ENCODE peak calls at places on chromosomes 16 and 17, in nine cellular contexts. T is IMR-90, A is AG09309, Q is fibroblast of the aortic adventitia, X is thoracic aorta, U is ovary, Z is colonic mucosa, W is RWPE2, G is heart left ventricle. M is an unnamed sample.

GRCh38 chr17:59618894-59619312 is 792 bp upstream of the CLTC start:
- DNase-seq in T (peak; percentile 94), A (no peak), W (no peak), Z (peak; percentile 91), X (peak; percentile 80), U (no peak), G (no peak), Q (no peak), M (no peak)

GRCh38 chr17:19705201-19705600 is 11.2 kb downstream of the SLC47A2 start:
- DNase-seq in Z (no peak), W (no peak), U (no peak), T (no peak), G (no peak), X (no peak), Q (no peak), A (no peak), M (no peak)

GRCh38 chr16:86590501-86591144 is 12.3 kb downstream of the FOXL1 start:
- DNase-seq in G (no peak), W (no peak), T (peak; percentile 96), Q (peak; percentile 98), X (no peak), Z (no peak), U (no peak), A (peak; percentile 86), M (peak; percentile 93)

GRCh38 chr17:43171761-43172487 is 910 bp downstream of the NBR1 start:
- DNase-seq in U (peak; percentile 56), G (no peak), Q (peak; percentile 95), W (peak; percentile 73), A (peak; percentile 87), T (peak; percentile 95), X (no peak), Z (peak; percentile 56), M (peak; percentile 95)

GRCh38 chr17:68295086-68295485 is 3.8 kb downstream of the ARSG start:
- DNase-seq in A (no peak), T (no peak), G (no peak), Z (no peak), X (no peak), W (no peak), U (no peak), Q (no peak), M (no peak)

GRCh38 chr16:1485847-1486496 is 2.8 kb downstream of the PTX4 start:
- DNase-seq in T (no peak), Z (no peak), X (no peak), A (no peak), G (peak; percentile 60), W (peak; percentile 61), Q (no peak), U (no peak), M (no peak)

GRCh38 chr16:24748242-24748641 is 18.8 kb downstream of the TNRC6A start:
- DNase-seq in U (peak; percentile 24), A (peak; percentile 72), W (no peak), G (no peak), Q (peak; percentile 91), X (peak; percentile 55), T (peak; percentile 97), Z (no peak), M (peak; percentile 91)

GRCh38 chr17:45325810-45326209 is 9.0 kb upstream of the MAP3K14 start:
- DNase-seq in T (no peak), Z (peak; percentile 9), U (no peak), A (no peak), Q (no peak), W (peak; percentile 11), X (no peak), G (no peak), M (no peak)

DNA sequence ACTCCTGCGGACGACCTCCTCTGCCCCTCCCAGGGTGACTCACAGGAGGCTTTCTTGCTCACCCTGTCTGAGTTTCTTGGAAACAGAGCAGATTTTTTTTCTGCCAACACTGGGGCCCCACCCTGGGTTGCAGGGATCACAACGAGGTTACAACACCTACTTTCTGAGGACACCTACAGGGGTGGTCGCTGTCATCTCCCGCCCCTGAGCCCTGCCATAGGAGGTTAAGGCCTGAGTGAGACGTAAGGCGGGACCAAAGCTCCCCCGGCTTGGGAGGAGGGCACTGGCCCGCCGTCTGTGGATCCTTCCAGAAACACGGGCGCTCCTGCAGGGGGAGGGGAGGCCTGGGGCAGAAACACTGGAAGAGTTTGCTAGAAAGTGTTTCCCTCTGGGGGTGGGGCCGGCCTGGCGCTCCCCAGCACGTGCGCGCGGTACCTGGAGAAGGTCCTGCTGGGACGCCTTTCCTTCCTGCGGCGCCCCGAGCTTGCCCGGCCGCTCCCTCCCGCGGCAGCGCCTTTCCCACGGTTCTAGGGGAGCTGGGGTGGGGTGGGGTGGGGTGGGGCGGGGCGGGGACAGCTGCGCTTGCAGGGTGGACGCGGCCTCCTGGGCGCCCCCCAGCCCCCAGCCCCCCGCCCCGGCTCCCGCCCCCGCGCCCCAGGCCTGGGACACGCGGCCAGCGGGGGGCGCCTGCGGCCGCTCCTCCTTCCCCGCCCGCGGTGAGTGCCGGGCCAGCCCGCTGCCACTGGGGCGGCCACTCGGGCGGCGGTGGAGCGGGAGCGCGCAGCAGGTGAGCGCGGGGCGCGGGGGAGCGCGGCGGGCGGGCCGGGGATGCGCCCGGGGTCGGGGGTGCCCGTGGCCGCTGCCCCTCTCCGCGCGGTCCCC is 20.7 kb upstream of the ADCY7 start:
- DNase-seq in Q (peak; percentile 78), U (peak; percentile 60), X (no peak), G (no peak), A (no peak), T (peak; percentile 45), Z (peak; percentile 79), W (peak; percentile 87), M (peak; percentile 42)
- TF ChIP-seq CTCF in Q (no peak), U (no peak), X (no peak), G (peak; percentile 8), A (no peak), T (peak; percentile 26), Z (no peak), W (peak; percentile 60), M (no peak)

GRCh38 chr16:64417711-64418227 is 704.1 kb downstream of the CDH11 start:
- DNase-seq in U (no peak), Z (no peak), G (no peak), A (peak; percentile 83), Q (peak; percentile 90), T (peak; percentile 41), W (no peak), X (no peak), M (peak; percentile 76)

GRCh38 chr16:64421515-64421914 is 700.3 kb downstream of the CDH11 start:
- DNase-seq in T (no peak), G (no peak), U (no peak), W (no peak), X (no peak), Z (no peak), Q (no peak), A (no peak), M (no peak)

GRCh38 chr16:64419832-64420231 is 702.0 kb downstream of the CDH11 start:
- DNase-seq in X (no peak), Z (no peak), U (no peak), Q (no peak), G (no peak), W (no peak), A (no peak), T (no peak), M (no peak)

GRCh38 chr16:64412578-64413280 is 709.1 kb downstream of the CDH11 start:
- DNase-seq in W (no peak), Z (no peak), U (no peak), Q (peak; percentile 34), T (peak; percentile 69), A (no peak), X (peak; percentile 3), G (no peak), M (peak; percentile 35)

DNA sequence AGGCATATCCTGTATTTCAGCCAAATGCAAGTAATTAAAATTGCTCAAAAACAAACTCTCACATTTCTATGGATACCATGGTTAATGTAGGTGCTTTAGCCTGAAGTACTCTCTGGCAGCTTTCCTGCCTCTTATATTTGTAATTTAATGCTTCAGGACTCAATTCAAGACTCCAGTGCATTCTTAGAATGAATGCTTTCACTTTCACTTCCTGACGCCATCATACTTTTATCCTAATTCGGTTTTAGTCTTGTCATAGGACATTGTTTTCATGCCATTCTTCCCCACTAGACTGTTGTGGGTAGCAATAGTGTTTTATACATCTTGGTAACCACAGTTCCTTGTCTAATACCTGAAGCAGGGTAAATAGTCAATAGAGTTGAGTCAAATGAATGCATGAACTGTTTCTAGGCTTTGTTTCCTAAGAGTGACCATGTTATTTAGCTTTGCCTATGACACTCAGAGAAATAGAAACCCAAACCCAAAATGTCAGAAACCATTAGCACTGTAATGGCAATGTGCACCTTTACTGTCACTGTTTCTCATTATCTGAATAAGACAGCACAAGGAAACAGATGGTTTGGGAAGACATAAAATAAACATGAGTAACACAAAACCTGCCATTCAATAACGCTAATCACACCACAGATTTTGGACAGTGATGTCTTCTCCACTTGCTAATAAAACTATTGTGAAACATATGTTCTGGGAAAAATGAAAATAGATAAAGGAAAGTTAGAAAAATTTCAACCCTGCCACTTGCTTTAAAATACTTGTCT is 705.4 kb downstream of the CDH11 start:
- DNase-seq in U (no peak), W (no peak), Q (peak; percentile 55), A (peak; percentile 35), T (peak; percentile 43), G (no peak), Z (no peak), X (no peak), M (peak; percentile 52)
- H3K4me3 ChIP-seq in U (peak overlapping the region; percentile 27), W (peak overlapping the region; percentile 3), Q (peak overlapping the region; percentile 2), A (no peak overlapping the region), T (peak overlapping the region; percentile 33), G (peak overlapping the region; percentile 18), Z (no peak overlapping the region), X (peak overlapping the region; percentile 34), M (no peak overlapping the region)

GRCh38 chr16:69494993-69495392 is 70.6 kb downstream of the CYB5B start:
- DNase-seq in G (no peak), Z (peak; percentile 32), T (no peak), W (no peak), U (no peak), Q (no peak), X (no peak), A (no peak), M (peak; percentile 30)
- TF ChIP-seq CTCF in G (no peak), Z (peak; percentile 31), T (no peak), W (peak; percentile 21), U (no peak), Q (peak; percentile 30), X (no peak), A (peak; percentile 34), M (peak; percentile 37)

GRCh38 chr17:21078056-21078825 is 35.4 kb upstream of the USP22 start:
- DNase-seq in U (no peak), A (no peak), W (no peak), Z (no peak), T (no peak), G (no peak), Q (no peak), X (no peak), M (no peak)

GRCh38 chr17:21076242-21076641 is 33.4 kb upstream of the USP22 start:
- DNase-seq in W (no peak), T (no peak), A (no peak), U (no peak), G (no peak), Q (no peak), X (no peak), Z (no peak), M (no peak)

GRCh38 chr17:21072623-21073278 is 29.9 kb upstream of the USP22 start:
- DNase-seq in T (no peak), G (no peak), A (no peak), U (no peak), X (no peak), Z (no peak), Q (no peak), W (no peak), M (no peak)

GRCh38 chr17:21077286-21077685 is 34.5 kb upstream of the USP22 start:
- DNase-seq in T (no peak), Q (no peak), U (no peak), A (no peak), G (no peak), X (no peak), W (no peak), Z (no peak), M (no peak)

GRCh38 chr17:21075739-21076085 is 32.9 kb upstream of the USP22 start:
- DNase-seq in W (no peak), A (no peak), G (no peak), X (no peak), Q (no peak), U (no peak), T (no peak), Z (no peak), M (no peak)
- H3K4me3 ChIP-seq in W (no peak overlapping the region), A (no peak overlapping the region), G (no peak overlapping the region), X (no peak overlapping the region), Q (no peak overlapping the region), U (no peak overlapping the region), T (no peak overlapping the region), Z (no peak overlapping the region), M (no peak overlapping the region)